ENCODE peak calls at places on chromosomes 16 and 17, in four cellular contexts. One of them, this sample, is unnamed. For H3K4me1, the result is how much of the 10 kb centered on the place peaks cover.

GRCh38 chr16:4652561-4652960 is 27.9 kb downstream of the MGRN1 start:
- DNase-seq in astrocyte: no peak
- DNase-seq in ovary: no peak
- DNase-seq in left ventricle myocardium inferior: no peak
- DNase-seq in this sample: no peak

GRCh38 chr17:49817993-49818392 is 29.5 kb downstream of the KAT7 start:
- DNase-seq in astrocyte: no peak
- DNase-seq in ovary: no peak
- DNase-seq in left ventricle myocardium inferior: no peak
- DNase-seq in this sample: peak

GRCh38 chr17:71084219-71084618 is 914.9 kb downstream of the KCNJ2 start:
- DNase-seq in astrocyte: no peak
- DNase-seq in ovary: no peak
- DNase-seq in left ventricle myocardium inferior: no peak
- DNase-seq in this sample: no peak

GRCh38 chr17:74542166-74542565 is 3.7 kb downstream of the CD300C start:
- DNase-seq in astrocyte: no peak
- DNase-seq in ovary: no peak
- DNase-seq in left ventricle myocardium inferior: no peak
- DNase-seq in this sample: no peak

GRCh38 chr16:48970216-48970615 is 311.4 kb downstream of the CBLN1 start:
- DNase-seq in astrocyte: no peak
- DNase-seq in ovary: no peak
- DNase-seq in left ventricle myocardium inferior: no peak
- DNase-seq in this sample: no peak

GRCh38 chr16:56807011-56807675 is 57.9 kb upstream of the SLC12A3 start:
- DNase-seq in astrocyte: peak
- DNase-seq in ovary: no peak
- DNase-seq in left ventricle myocardium inferior: no peak
- DNase-seq in this sample: no peak

GRCh38 chr17:76953926-76954325 is 85.7 kb downstream of the MGAT5B start:
- DNase-seq in astrocyte: no peak
- DNase-seq in ovary: no peak
- DNase-seq in left ventricle myocardium inferior: no peak
- DNase-seq in this sample: no peak

GRCh38 chr17:47700471-47701449 is 6.8 kb downstream of the TBKBP1 start:
- DNase-seq in astrocyte: no peak
- DNase-seq in ovary: no peak
- DNase-seq in left ventricle myocardium inferior: no peak
- DNase-seq in this sample: no peak

GRCh38 chr17:35732806-35733136 is 1.3 kb downstream of the RASL10B start:
- DNase-seq in astrocyte: no peak
- DNase-seq in ovary: no peak
- DNase-seq in left ventricle myocardium inferior: no peak
- DNase-seq in this sample: no peak

GRCh38 chr17:2935622-2936021 is 127.8 kb downstream of the OR1D5 start:
- DNase-seq in astrocyte: no peak
- DNase-seq in ovary: no peak
- DNase-seq in left ventricle myocardium inferior: no peak
- DNase-seq in this sample: no peak

GRCh38 chr16:47424846-47425245 is 36.0 kb downstream of the ITFG1 start:
- DNase-seq in astrocyte: no peak
- DNase-seq in ovary: no peak
- DNase-seq in left ventricle myocardium inferior: no peak
- DNase-seq in this sample: no peak

GRCh38 chr16:3170440-3171180 is 17.4 kb upstream of the OR1F1 start:
- DNase-seq in astrocyte: no peak
- DNase-seq in ovary: no peak
- DNase-seq in left ventricle myocardium inferior: no peak
- DNase-seq in this sample: no peak

GRCh38 chr17:17495448-17496188 is 577 bp downstream of the RASD1 start:
- DNase-seq in astrocyte: peak
- DNase-seq in ovary: no peak
- DNase-seq in left ventricle myocardium inferior: no peak
- DNase-seq in this sample: peak

GRCh38 chr17:7841622-7842379 is 7.8 kb downstream of the KDM6B start:
- DNase-seq in astrocyte: peak
- DNase-seq in ovary: peak
- DNase-seq in left ventricle myocardium inferior: peak
- DNase-seq in this sample: peak

GRCh38 chr16:67443299-67443698 is 12.4 kb downstream of the HSD11B2 start:
- DNase-seq in astrocyte: no peak
- DNase-seq in ovary: peak
- DNase-seq in left ventricle myocardium inferior: peak
- DNase-seq in this sample: no peak

GRCh38 chr16:75534560-75535205 is 1.2 kb downstream of the CHST5 start:
- DNase-seq in astrocyte: no peak
- DNase-seq in ovary: no peak
- DNase-seq in left ventricle myocardium inferior: no peak
- DNase-seq in this sample: no peak

GRCh38 chr16:11277607-11278337 is 1.5 kb upstream of the PRM2 start:
- DNase-seq in astrocyte: no peak
- DNase-seq in ovary: no peak
- DNase-seq in left ventricle myocardium inferior: no peak
- DNase-seq in this sample: no peak

GRCh38 chr17:1908699-1909309 is 79.0 kb downstream of the RPA1 start:
- DNase-seq in astrocyte: peak
- DNase-seq in ovary: peak
- DNase-seq in left ventricle myocardium inferior: peak
- DNase-seq in this sample: no peak
- H3K4me3 ChIP-seq in astrocyte: peak
- H3K4me3 ChIP-seq in ovary: no peak
- H3K4me3 ChIP-seq in left ventricle myocardium inferior: peak
- H3K4me3 ChIP-seq in this sample: peak

GRCh38 chr16:1403036-1403435 is 11.5 kb downstream of the UNKL start:
- DNase-seq in astrocyte: no peak
- DNase-seq in ovary: no peak
- DNase-seq in left ventricle myocardium inferior: no peak
- DNase-seq in this sample: no peak
- H3K4me1 ChIP-seq in astrocyte: under half
- H3K4me1 ChIP-seq in ovary: under half
- H3K4me1 ChIP-seq in left ventricle myocardium inferior: under half
- H3K4me1 ChIP-seq in this sample: under half

GRCh38 chr17:82736511-82737185 is 1.2 kb downstream of the FN3K start:
- DNase-seq in astrocyte: no peak
- DNase-seq in ovary: no peak
- DNase-seq in left ventricle myocardium inferior: no peak
- DNase-seq in this sample: no peak
- H3K4me3 ChIP-seq in astrocyte: no peak
- H3K4me3 ChIP-seq in ovary: peak
- H3K4me3 ChIP-seq in left ventricle myocardium inferior: peak
- H3K4me3 ChIP-seq in this sample: no peak

DNA sequence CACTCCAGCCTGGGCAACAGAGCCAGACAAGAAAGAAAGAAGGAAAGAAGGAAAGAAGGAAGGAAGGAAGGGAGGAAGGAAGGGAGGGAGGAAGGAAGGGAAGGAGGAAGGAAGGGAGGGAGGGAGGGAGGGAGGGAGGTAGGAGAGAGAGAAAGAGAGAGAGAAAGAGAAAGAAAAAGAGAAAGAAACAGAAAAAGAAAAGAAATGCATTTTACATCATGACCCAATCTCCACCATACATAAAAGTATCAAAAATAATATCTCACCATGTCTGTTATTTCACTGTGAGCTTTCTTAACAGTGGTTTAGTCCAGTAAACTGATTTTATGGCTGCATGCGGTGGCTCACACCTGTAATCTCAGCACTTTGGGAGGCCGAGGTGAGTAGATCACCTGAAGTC is 70.0 kb downstream of the CYTH1 start:
- DNase-seq in astrocyte: no peak
- DNase-seq in ovary: no peak
- DNase-seq in left ventricle myocardium inferior: no peak
- DNase-seq in this sample: no peak
- H3K4me1 ChIP-seq in astrocyte: under half
- H3K4me1 ChIP-seq in ovary: under half
- H3K4me1 ChIP-seq in left ventricle myocardium inferior: half or more
- H3K4me1 ChIP-seq in this sample: half or more

DNA sequence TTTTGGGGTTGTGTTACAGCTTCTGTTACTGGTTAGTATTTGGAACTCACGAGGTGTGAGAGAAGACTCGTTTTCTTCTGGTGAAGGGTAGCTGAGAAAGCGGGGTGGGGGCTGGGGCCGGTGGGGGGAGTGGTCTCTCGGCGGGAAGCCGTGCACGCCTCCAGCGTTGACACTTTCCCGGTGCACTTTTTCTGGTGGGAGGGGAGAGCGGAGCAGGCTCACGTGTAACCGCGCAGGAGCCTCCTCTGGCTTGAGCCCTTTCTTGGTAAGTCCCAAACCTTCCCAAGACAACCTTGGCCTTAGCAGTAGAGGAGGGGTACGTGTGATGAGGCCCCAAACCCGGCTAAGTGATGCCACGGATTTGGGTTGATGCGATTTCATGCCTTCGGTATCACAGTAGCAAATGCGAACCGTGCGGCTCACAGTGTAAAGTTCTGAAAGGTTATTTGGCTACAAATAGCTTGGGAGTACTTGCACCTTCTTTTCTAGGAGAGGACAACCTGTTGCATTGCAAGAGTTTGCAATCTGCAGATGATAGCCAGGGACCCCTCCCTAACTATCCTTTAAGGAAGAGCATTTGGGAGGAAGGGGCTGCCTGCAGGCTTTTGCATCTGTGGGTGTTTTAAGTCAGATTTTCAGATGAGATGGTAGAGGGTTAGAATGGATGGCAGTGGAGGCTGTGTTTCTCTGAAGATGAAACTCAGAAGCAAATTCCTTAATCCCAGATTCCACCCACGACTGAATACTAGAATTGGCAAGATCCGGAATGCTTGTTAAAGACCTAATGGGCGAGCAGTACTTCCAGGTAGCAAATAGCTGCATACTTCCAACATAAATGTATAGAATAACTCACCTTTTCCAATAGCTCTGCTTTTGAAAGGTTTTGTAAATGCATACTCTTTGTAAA is 1.5 kb downstream of the HLF start:
- DNase-seq in astrocyte: no peak
- DNase-seq in ovary: peak
- DNase-seq in left ventricle myocardium inferior: no peak
- DNase-seq in this sample: peak
- H3K4me3 ChIP-seq in astrocyte: no peak
- H3K4me3 ChIP-seq in ovary: peak
- H3K4me3 ChIP-seq in left ventricle myocardium inferior: peak
- H3K4me3 ChIP-seq in this sample: peak

GRCh38 chr17:44767493-44767892 is 8.7 kb downstream of the ADAM11 start:
- DNase-seq in astrocyte: no peak
- DNase-seq in ovary: no peak
- DNase-seq in left ventricle myocardium inferior: no peak
- DNase-seq in this sample: no peak

GRCh38 chr17:44770526-44770925 is 11.7 kb downstream of the ADAM11 start:
- DNase-seq in astrocyte: no peak
- DNase-seq in ovary: no peak
- DNase-seq in left ventricle myocardium inferior: no peak
- DNase-seq in this sample: no peak

GRCh38 chr17:44768505-44769142 is 9.8 kb downstream of the ADAM11 start:
- DNase-seq in astrocyte: no peak
- DNase-seq in ovary: no peak
- DNase-seq in left ventricle myocardium inferior: no peak
- DNase-seq in this sample: no peak

GRCh38 chr17:44769230-44769629 is 10.4 kb downstream of the ADAM11 start:
- DNase-seq in astrocyte: no peak
- DNase-seq in ovary: no peak
- DNase-seq in left ventricle myocardium inferior: no peak
- DNase-seq in this sample: no peak

GRCh38 chr17:44769647-44770084 is 10.9 kb downstream of the ADAM11 start:
- DNase-seq in astrocyte: no peak
- DNase-seq in ovary: no peak
- DNase-seq in left ventricle myocardium inferior: no peak
- DNase-seq in this sample: no peak
- H3K4me1 ChIP-seq in astrocyte: under half
- H3K4me1 ChIP-seq in ovary: under half
- H3K4me1 ChIP-seq in left ventricle myocardium inferior: under half
- H3K4me1 ChIP-seq in this sample: under half

GRCh38 chr17:40312131-40312731 is 3.3 kb downstream of the RARA start:
- DNase-seq in astrocyte: no peak
- DNase-seq in ovary: peak
- DNase-seq in left ventricle myocardium inferior: peak
- DNase-seq in this sample: no peak

GRCh38 chr17:40311575-40311974 is 2.6 kb downstream of the RARA start:
- DNase-seq in astrocyte: no peak
- DNase-seq in ovary: peak
- DNase-seq in left ventricle myocardium inferior: peak
- DNase-seq in this sample: no peak

GRCh38 chr17:40310882-40311391 is 2.0 kb downstream of the RARA start:
- DNase-seq in astrocyte: no peak
- DNase-seq in ovary: peak
- DNase-seq in left ventricle myocardium inferior: peak
- DNase-seq in this sample: no peak

GRCh38 chr17:40309031-40309937 is at the start of gene RARA:
- DNase-seq in astrocyte: no peak
- DNase-seq in ovary: peak
- DNase-seq in left ventricle myocardium inferior: peak
- DNase-seq in this sample: no peak

DNA sequence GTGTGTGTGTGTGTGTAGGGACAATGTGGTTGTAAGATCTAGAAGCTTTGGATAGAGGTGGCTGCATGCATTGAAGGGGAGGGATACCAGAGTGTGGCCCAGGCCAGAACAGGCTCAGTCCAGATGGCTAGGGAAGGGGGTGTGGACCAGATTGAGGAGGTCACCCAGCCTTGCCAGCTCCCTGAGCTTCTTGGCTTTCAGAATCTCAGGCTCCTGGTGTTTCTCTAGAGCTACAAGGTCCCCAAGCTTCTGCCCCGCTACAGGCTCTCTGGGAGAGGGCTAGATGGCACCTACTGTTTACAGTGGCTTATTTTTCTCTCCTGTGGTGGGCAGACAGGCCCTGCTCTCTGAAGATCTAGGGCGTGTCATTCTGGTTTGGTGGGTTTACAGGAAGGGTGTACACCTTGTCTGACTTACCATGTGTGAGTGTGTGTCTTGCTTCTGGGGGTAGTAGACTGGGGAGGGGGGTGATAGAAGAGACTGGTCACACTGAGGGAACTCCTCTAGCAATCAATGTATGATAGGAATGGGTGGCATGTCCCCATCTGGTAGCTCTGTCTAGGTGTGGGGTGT is 1.0 kb downstream of the RARA start:
- DNase-seq in astrocyte: no peak
- DNase-seq in ovary: peak
- DNase-seq in left ventricle myocardium inferior: peak
- DNase-seq in this sample: no peak
- H3K4me3 ChIP-seq in astrocyte: no peak
- H3K4me3 ChIP-seq in ovary: no peak
- H3K4me3 ChIP-seq in left ventricle myocardium inferior: peak
- H3K4me3 ChIP-seq in this sample: no peak

This sample was measured in CD4-positive, CD25-positive, alpha-beta regulatory T cell.